ENCODE peak calls at places on chromosome 21, in ten cellular contexts. Z is Calu3, T is epithelial cell of esophagus, I is kidney, C is epithelial cell of proximal tubule, W is ovary, Q is psoas muscle, V is esophagus muscularis mucosa, G is fibroblast of the aortic adventitia, F is AG09309. E is an unnamed sample.

GRCh38 chr21:23949493-23949892 is 1657.8 kb downstream of the MRPL39 start:
- DNase-seq in Z (no peak), T (no peak), I (no peak), C (no peak), W (no peak), Q (no peak), V (no peak), G (no peak), F (no peak), E (no peak)

GRCh38 chr21:44820851-44821250 is 3.0 kb upstream of the SUMO3 start:
- DNase-seq in Z (no peak), T (peak; percentile 40), I (no peak), C (no peak), W (no peak), Q (no peak), V (no peak), G (peak; percentile 18), F (no peak), E (no peak)

GRCh38 chr21:34363733-34364132 is at the start of gene KCNE2:
- DNase-seq in Z (no peak), T (peak; percentile 10), I (no peak), C (no peak), W (peak; percentile 2), Q (no peak), V (no peak), G (no peak), F (no peak), E (peak; percentile 53)

GRCh38 chr21:26758083-26758861 is 86.9 kb downstream of the ADAMTS1 start:
- DNase-seq in Z (no peak), T (no peak), I (no peak), C (no peak), W (no peak), Q (no peak), V (no peak), G (peak; percentile 18), F (no peak), E (no peak)

GRCh38 chr21:28066051-28066450 is 926.6 kb downstream of the LTN1 start:
- DNase-seq in Z (no peak), T (no peak), I (no peak), C (no peak), W (no peak), Q (no peak), V (no peak), G (peak; percentile 16), F (no peak), E (no peak)

GRCh38 chr21:25462517-25462971 is 144.7 kb downstream of the MRPL39 start:
- DNase-seq in Z (no peak), T (no peak), I (no peak), C (no peak), W (no peak), Q (no peak), V (no peak), G (no peak), F (no peak), E (no peak)

GRCh38 chr21:44398499-44398898 is 45.1 kb downstream of the TRPM2 start:
- DNase-seq in Z (no peak), T (no peak), I (no peak), C (no peak), W (no peak), Q (no peak), V (no peak), G (no peak), F (peak; percentile 4), E (peak; percentile 62)

GRCh38 chr21:31798842-31799691 is 67.1 kb upstream of the SCAF4 start:
- DNase-seq in Z (no peak), T (peak; percentile 66), I (no peak), C (no peak), W (no peak), Q (no peak), V (peak; percentile 83), G (no peak), F (no peak), E (peak; percentile 54)

GRCh38 chr21:44722701-44723100 is 11.3 kb upstream of the TSPEAR start:
- DNase-seq in Z (no peak), T (no peak), I (no peak), C (no peak), W (no peak), Q (no peak), V (no peak), G (no peak), F (no peak), E (peak; percentile 60)

DNA sequence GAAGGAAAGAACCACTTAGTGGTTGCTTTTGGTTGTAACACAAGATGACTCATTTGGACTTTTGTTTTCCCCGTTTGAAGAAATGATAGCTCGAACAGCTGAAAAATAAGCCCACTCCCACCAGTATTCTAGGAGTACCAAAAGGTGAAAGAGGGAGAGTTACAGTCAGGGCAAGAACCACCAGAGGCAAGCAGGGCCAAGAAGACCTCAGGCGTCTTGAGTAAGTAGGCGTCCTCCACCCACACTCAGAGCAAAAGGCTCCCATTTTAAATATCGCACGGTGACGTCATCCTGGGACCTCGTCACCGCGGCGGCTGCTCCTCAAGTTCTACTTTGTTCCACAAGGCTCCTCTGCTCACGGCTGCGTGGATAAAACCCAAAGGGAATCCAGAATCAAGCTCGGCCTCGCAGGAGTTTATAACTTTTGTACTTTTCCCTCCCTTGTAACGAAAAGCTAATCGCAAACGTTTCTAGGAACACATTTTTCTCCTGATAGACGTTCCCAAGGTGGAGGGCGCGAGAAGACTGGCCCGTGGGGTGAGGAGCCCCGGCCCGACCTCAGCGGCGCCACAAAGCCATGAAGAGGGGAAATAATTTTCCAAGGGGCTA is 1.2 kb downstream of the BTG3 start:
- DNase-seq in Z (peak; percentile 61), T (peak; percentile 92), I (peak; percentile 87), C (peak; percentile 61), W (peak; percentile 75), Q (peak; percentile 75), V (peak; percentile 95), G (peak; percentile 91), F (peak; percentile 55), E (peak; percentile 90)
- TF ChIP-seq CTCF in Z (no peak), T (peak; percentile 13), I (no peak), C (no peak), W (no peak), Q (no peak), V (peak; percentile 14), G (no peak), F (no peak), E (no peak)

GRCh38 chr21:35615325-35615724 is 445.0 kb downstream of the SETD4 start:
- DNase-seq in Z (no peak), T (peak; percentile 43), I (no peak), C (no peak), W (no peak), Q (no peak), V (no peak), G (no peak), F (no peak), E (no peak)

GRCh38 chr21:35617491-35617890 is 442.8 kb downstream of the SETD4 start:
- DNase-seq in Z (no peak), T (no peak), I (no peak), C (no peak), W (no peak), Q (no peak), V (no peak), G (no peak), F (no peak), E (no peak)

GRCh38 chr21:35619184-35619583 is 441.1 kb downstream of the SETD4 start:
- DNase-seq in Z (no peak), T (peak; percentile 95), I (no peak), C (peak; percentile 60), W (no peak), Q (no peak), V (no peak), G (peak; percentile 68), F (peak; percentile 50), E (no peak)

GRCh38 chr21:35614412-35614901 is 445.9 kb downstream of the SETD4 start:
- DNase-seq in Z (no peak), T (peak; percentile 96), I (no peak), C (peak; percentile 13), W (no peak), Q (no peak), V (no peak), G (peak; percentile 67), F (no peak), E (no peak)

GRCh38 chr21:35616090-35616489 is 444.2 kb downstream of the SETD4 start:
- DNase-seq in Z (no peak), T (peak; percentile 59), I (no peak), C (no peak), W (no peak), Q (no peak), V (no peak), G (peak; percentile 87), F (peak; percentile 56), E (no peak)
- TF ChIP-seq CTCF in Z (no peak), T (peak; percentile 44), I (peak; percentile 17), C (peak; percentile 40), W (no peak), Q (peak; percentile 46), V (peak; percentile 43), G (peak; percentile 61), F (peak; percentile 43), E (peak; percentile 75)

GRCh38 chr21:38404134-38404533 is 94.1 kb downstream of the ERG start:
- DNase-seq in Z (no peak), T (no peak), I (no peak), C (no peak), W (no peak), Q (no peak), V (no peak), G (no peak), F (no peak), E (no peak)
- TF ChIP-seq CTCF in Z (no peak), T (no peak), I (no peak), C (no peak), W (no peak), Q (no peak), V (no peak), G (no peak), F (no peak), E (no peak)

GRCh38 chr21:40840441-40840840 is 6.5 kb downstream of the DSCAM start:
- DNase-seq in Z (no peak), T (peak; percentile 75), I (no peak), C (no peak), W (no peak), Q (no peak), V (peak; percentile 24), G (no peak), F (no peak), E (no peak)

GRCh38 chr21:40841524-40842196 is 5.3 kb downstream of the DSCAM start:
- DNase-seq in Z (no peak), T (peak; percentile 79), I (peak; percentile 73), C (no peak), W (no peak), Q (no peak), V (peak; percentile 91), G (no peak), F (no peak), E (no peak)

GRCh38 chr21:40839551-40839950 is 7.4 kb downstream of the DSCAM start:
- DNase-seq in Z (no peak), T (no peak), I (no peak), C (no peak), W (no peak), Q (no peak), V (no peak), G (no peak), F (no peak), E (no peak)

GRCh38 chr21:40844935-40845334 is 2.0 kb downstream of the DSCAM start:
- DNase-seq in Z (no peak), T (peak; percentile 86), I (no peak), C (no peak), W (no peak), Q (no peak), V (peak; percentile 39), G (no peak), F (no peak), E (no peak)

DNA sequence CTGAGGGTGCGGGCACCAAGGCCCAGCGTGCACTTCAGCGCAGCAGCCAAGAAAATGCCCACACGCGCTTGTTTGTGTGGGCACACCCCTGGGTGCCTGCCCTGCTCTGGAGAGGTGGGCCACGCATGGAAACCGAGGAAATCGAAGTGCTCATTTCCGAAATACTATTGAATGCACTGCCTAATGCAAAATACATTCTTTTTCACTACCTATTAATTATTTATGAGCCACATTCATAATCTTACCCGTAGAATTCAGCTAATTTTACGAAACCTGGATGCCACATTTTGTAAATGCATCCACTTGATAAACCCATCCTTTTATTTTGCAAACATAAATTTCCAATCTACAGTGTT is 4.8 kb downstream of the DSCAM start:
- DNase-seq in Z (no peak), T (no peak), I (no peak), C (no peak), W (no peak), Q (no peak), V (no peak), G (no peak), F (no peak), E (no peak)
- TF ChIP-seq CTCF in Z (no peak), T (no peak), I (no peak), C (no peak), W (no peak), Q (no peak), V (no peak), G (no peak), F (no peak), E (no peak)

E was measured in osteocyte.